ENCODE peak calls at places on chromosomes 12 and 14, in eight cellular contexts. One of them, this sample, is unnamed.

GRCh38 chr12:2384533-2385328 is 331.9 kb downstream of the CACNA1C start:
- DNase-seq in heart left ventricle: peak; percentile 54
- DNase-seq in IMR-90: peak; percentile 87
- DNase-seq in cardiac fibroblast: peak; percentile 52
- DNase-seq in neural crest cell: no peak
- DNase-seq in mammary epithelial cell: no peak
- DNase-seq in lower lobe of right lung: no peak
- DNase-seq in AG04450: peak; percentile 53
- DNase-seq in this sample: no peak

GRCh38 chr12:96063046-96063445 is 27.7 kb upstream of the LTA4H start:
- DNase-seq in AG04450: no peak
- DNase-seq in cardiac fibroblast: peak; percentile 55
- DNase-seq in IMR-90: peak; percentile 25
- DNase-seq in neural crest cell: no peak
- DNase-seq in heart left ventricle: no peak
- DNase-seq in lower lobe of right lung: no peak
- DNase-seq in mammary epithelial cell: no peak
- DNase-seq in this sample: no peak

GRCh38 chr12:92955997-92956663 is 27.0 kb upstream of the EEA1 start:
- DNase-seq in mammary epithelial cell: peak; percentile 87
- DNase-seq in lower lobe of right lung: no peak
- DNase-seq in neural crest cell: no peak
- DNase-seq in cardiac fibroblast: peak; percentile 89
- DNase-seq in IMR-90: peak; percentile 79
- DNase-seq in AG04450: peak; percentile 24
- DNase-seq in heart left ventricle: no peak
- DNase-seq in this sample: no peak

GRCh38 chr14:103880334-103880985 is 33.1 kb upstream of the PPP1R13B start:
- DNase-seq in AG04450: no peak
- DNase-seq in lower lobe of right lung: peak; percentile 90
- DNase-seq in neural crest cell: no peak
- DNase-seq in cardiac fibroblast: peak; percentile 88
- DNase-seq in heart left ventricle: peak; percentile 85
- DNase-seq in IMR-90: peak; percentile 51
- DNase-seq in mammary epithelial cell: peak; percentile 43
- DNase-seq in this sample: no peak

GRCh38 chr14:75577724-75578098 is 709 bp upstream of the FLVCR2 start:
- DNase-seq in heart left ventricle: peak; percentile 92
- DNase-seq in IMR-90: peak; percentile 77
- DNase-seq in cardiac fibroblast: peak; percentile 91
- DNase-seq in AG04450: peak; percentile 55
- DNase-seq in mammary epithelial cell: peak; percentile 66
- DNase-seq in lower lobe of right lung: peak; percentile 92
- DNase-seq in neural crest cell: peak; percentile 79
- DNase-seq in this sample: peak; percentile 57

GRCh38 chr12:95214466-95214865 is 2.8 kb downstream of the FGD6 start:
- DNase-seq in cardiac fibroblast: no peak
- DNase-seq in mammary epithelial cell: no peak
- DNase-seq in lower lobe of right lung: no peak
- DNase-seq in heart left ventricle: no peak
- DNase-seq in AG04450: no peak
- DNase-seq in neural crest cell: no peak
- DNase-seq in IMR-90: no peak
- DNase-seq in this sample: no peak

GRCh38 chr12:13387074-13387473 is 190.5 kb downstream of the EMP1 start:
- DNase-seq in lower lobe of right lung: no peak
- DNase-seq in heart left ventricle: no peak
- DNase-seq in IMR-90: no peak
- DNase-seq in mammary epithelial cell: no peak
- DNase-seq in neural crest cell: no peak
- DNase-seq in cardiac fibroblast: no peak
- DNase-seq in AG04450: no peak
- DNase-seq in this sample: no peak

GRCh38 chr12:30796508-30796780 is 41.7 kb upstream of the CAPRIN2 start:
- DNase-seq in lower lobe of right lung: no peak
- DNase-seq in mammary epithelial cell: no peak
- DNase-seq in AG04450: no peak
- DNase-seq in IMR-90: peak; percentile 67
- DNase-seq in cardiac fibroblast: peak; percentile 77
- DNase-seq in heart left ventricle: no peak
- DNase-seq in neural crest cell: no peak
- DNase-seq in this sample: no peak

GRCh38 chr14:64763801-64764511 is 59.7 kb downstream of the PLEKHG3 start:
- DNase-seq in cardiac fibroblast: peak; percentile 47
- DNase-seq in neural crest cell: no peak
- DNase-seq in IMR-90: peak; percentile 55
- DNase-seq in heart left ventricle: no peak
- DNase-seq in lower lobe of right lung: peak; percentile 40
- DNase-seq in mammary epithelial cell: no peak
- DNase-seq in AG04450: no peak
- DNase-seq in this sample: no peak

GRCh38 chr12:60421741-60422140 is 825.9 kb downstream of the SLC16A7 start:
- DNase-seq in mammary epithelial cell: no peak
- DNase-seq in heart left ventricle: no peak
- DNase-seq in IMR-90: peak; percentile 75
- DNase-seq in lower lobe of right lung: no peak
- DNase-seq in cardiac fibroblast: no peak
- DNase-seq in neural crest cell: no peak
- DNase-seq in AG04450: no peak
- DNase-seq in this sample: no peak

DNA sequence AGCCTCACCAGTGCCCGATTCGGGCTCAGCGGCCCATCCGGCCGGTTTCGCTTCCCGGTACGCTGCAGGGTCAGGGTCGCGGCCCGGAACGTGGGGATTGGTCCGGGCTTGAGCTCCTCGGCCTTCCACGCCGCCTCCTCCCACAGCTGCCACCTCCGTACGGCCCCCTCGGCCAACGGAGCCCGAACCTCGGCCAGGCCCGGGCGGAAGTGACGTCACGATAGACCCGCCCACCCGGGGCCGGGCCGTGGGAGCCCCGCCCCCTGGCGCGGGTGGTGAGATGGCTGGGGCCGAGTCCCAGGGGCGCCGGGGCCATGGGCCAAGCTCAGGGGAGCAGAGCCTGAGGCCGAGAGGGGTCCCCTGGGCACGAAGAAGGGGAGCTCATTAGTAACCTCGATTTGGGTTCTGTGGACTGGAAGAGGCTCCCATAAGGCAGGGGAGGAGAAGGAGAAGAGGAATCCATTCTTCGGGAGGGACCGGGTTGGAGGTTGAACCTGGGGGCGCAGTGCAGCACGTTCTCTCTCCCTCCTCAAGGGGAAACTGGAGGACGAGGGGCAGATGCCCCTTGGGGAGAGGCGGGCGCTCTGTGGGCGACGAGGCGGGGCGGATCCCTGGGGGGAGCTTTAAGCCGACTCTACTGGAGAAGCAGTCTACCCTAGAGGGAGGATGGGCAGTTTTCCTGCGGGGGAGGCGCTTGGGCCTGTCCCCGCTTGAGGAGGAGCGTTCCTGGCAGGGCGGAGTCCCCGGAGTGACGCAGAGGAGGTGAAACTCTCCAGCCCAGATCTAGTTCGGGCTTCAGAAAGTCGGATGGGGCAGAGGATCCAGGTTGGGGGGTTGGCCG is at the start of gene MLF2:
- DNase-seq in IMR-90: peak; percentile 99
- DNase-seq in cardiac fibroblast: peak; percentile 100
- DNase-seq in heart left ventricle: peak; percentile 99
- DNase-seq in lower lobe of right lung: peak; percentile 99
- DNase-seq in neural crest cell: peak; percentile 99
- DNase-seq in mammary epithelial cell: peak; percentile 98
- DNase-seq in AG04450: peak; percentile 98
- DNase-seq in this sample: peak; percentile 97
- TF ChIP-seq CTCF in IMR-90: no peak
- TF ChIP-seq CTCF in cardiac fibroblast: no peak
- TF ChIP-seq CTCF in heart left ventricle: no peak
- TF ChIP-seq CTCF in lower lobe of right lung: no peak
- TF ChIP-seq CTCF in neural crest cell: peak; percentile 100
- TF ChIP-seq CTCF in mammary epithelial cell: peak; percentile 82
- TF ChIP-seq CTCF in AG04450: no peak
- TF ChIP-seq CTCF in this sample: no peak

GRCh38 chr14:87430810-87431209 is 562.2 kb downstream of the GALC start:
- DNase-seq in cardiac fibroblast: no peak
- DNase-seq in heart left ventricle: no peak
- DNase-seq in neural crest cell: no peak
- DNase-seq in AG04450: peak; percentile 47
- DNase-seq in lower lobe of right lung: no peak
- DNase-seq in mammary epithelial cell: peak; percentile 87
- DNase-seq in IMR-90: peak; percentile 75
- DNase-seq in this sample: no peak
- TF ChIP-seq CTCF in cardiac fibroblast: no peak
- TF ChIP-seq CTCF in heart left ventricle: no peak
- TF ChIP-seq CTCF in neural crest cell: no peak
- TF ChIP-seq CTCF in AG04450: no peak
- TF ChIP-seq CTCF in lower lobe of right lung: no peak
- TF ChIP-seq CTCF in mammary epithelial cell: no peak
- TF ChIP-seq CTCF in IMR-90: no peak
- TF ChIP-seq CTCF in this sample: no peak

GRCh38 chr12:533718-534117 is 74.0 kb downstream of the B4GALNT3 start:
- DNase-seq in heart left ventricle: no peak
- DNase-seq in neural crest cell: no peak
- DNase-seq in IMR-90: no peak
- DNase-seq in cardiac fibroblast: no peak
- DNase-seq in AG04450: no peak
- DNase-seq in lower lobe of right lung: no peak
- DNase-seq in mammary epithelial cell: no peak
- DNase-seq in this sample: no peak

GRCh38 chr12:532908-533565 is 73.3 kb downstream of the B4GALNT3 start:
- DNase-seq in lower lobe of right lung: no peak
- DNase-seq in AG04450: no peak
- DNase-seq in mammary epithelial cell: peak; percentile 98
- DNase-seq in cardiac fibroblast: no peak
- DNase-seq in heart left ventricle: no peak
- DNase-seq in neural crest cell: no peak
- DNase-seq in IMR-90: peak; percentile 64
- DNase-seq in this sample: no peak

GRCh38 chr12:530308-530707 is 70.6 kb downstream of the B4GALNT3 start:
- DNase-seq in cardiac fibroblast: no peak
- DNase-seq in IMR-90: no peak
- DNase-seq in lower lobe of right lung: no peak
- DNase-seq in AG04450: no peak
- DNase-seq in heart left ventricle: no peak
- DNase-seq in neural crest cell: no peak
- DNase-seq in mammary epithelial cell: peak; percentile 87
- DNase-seq in this sample: no peak

GRCh38 chr12:531951-532585 is 72.3 kb downstream of the B4GALNT3 start:
- DNase-seq in neural crest cell: no peak
- DNase-seq in cardiac fibroblast: no peak
- DNase-seq in lower lobe of right lung: no peak
- DNase-seq in IMR-90: no peak
- DNase-seq in mammary epithelial cell: peak; percentile 52
- DNase-seq in AG04450: no peak
- DNase-seq in heart left ventricle: no peak
- DNase-seq in this sample: no peak

GRCh38 chr12:530871-531270 is 71.1 kb downstream of the B4GALNT3 start:
- DNase-seq in mammary epithelial cell: no peak
- DNase-seq in cardiac fibroblast: no peak
- DNase-seq in lower lobe of right lung: no peak
- DNase-seq in IMR-90: no peak
- DNase-seq in heart left ventricle: no peak
- DNase-seq in neural crest cell: no peak
- DNase-seq in AG04450: no peak
- DNase-seq in this sample: no peak
- TF ChIP-seq CTCF in mammary epithelial cell: no peak
- TF ChIP-seq CTCF in cardiac fibroblast: no peak
- TF ChIP-seq CTCF in lower lobe of right lung: no peak
- TF ChIP-seq CTCF in IMR-90: no peak
- TF ChIP-seq CTCF in heart left ventricle: no peak
- TF ChIP-seq CTCF in neural crest cell: no peak
- TF ChIP-seq CTCF in AG04450: no peak
- TF ChIP-seq CTCF in this sample: no peak

DNA sequence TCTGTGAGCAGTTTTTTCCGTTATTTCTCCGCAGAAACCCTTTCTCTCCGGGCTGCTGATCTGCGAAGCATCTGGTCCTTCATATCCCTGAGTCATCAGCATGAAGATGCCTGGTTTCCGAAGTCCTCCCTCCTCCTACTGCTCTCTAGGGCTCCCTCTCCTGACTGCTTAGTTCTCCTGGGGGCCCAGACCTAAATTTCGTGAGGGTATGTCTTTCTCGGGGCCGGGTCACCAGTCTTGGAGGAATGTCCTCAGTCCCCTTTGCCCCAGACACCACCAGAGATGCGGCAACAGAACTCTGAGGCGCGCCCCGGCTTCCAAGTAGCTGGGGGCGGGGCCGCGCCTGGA is 622 bp upstream of the BICDL1 start:
- DNase-seq in heart left ventricle: no peak
- DNase-seq in IMR-90: peak; percentile 42
- DNase-seq in mammary epithelial cell: no peak
- DNase-seq in AG04450: peak; percentile 3
- DNase-seq in lower lobe of right lung: no peak
- DNase-seq in cardiac fibroblast: peak; percentile 21
- DNase-seq in neural crest cell: no peak
- DNase-seq in this sample: no peak
- TF ChIP-seq CTCF in heart left ventricle: no peak
- TF ChIP-seq CTCF in IMR-90: peak; percentile 15
- TF ChIP-seq CTCF in mammary epithelial cell: no peak
- TF ChIP-seq CTCF in AG04450: peak; percentile 24
- TF ChIP-seq CTCF in lower lobe of right lung: no peak
- TF ChIP-seq CTCF in cardiac fibroblast: peak; percentile 16
- TF ChIP-seq CTCF in neural crest cell: peak; percentile 38
- TF ChIP-seq CTCF in this sample: no peak

GRCh38 chr12:47829584-47829983 is 9.9 kb upstream of the HDAC7 start:
- DNase-seq in IMR-90: no peak
- DNase-seq in mammary epithelial cell: no peak
- DNase-seq in cardiac fibroblast: no peak
- DNase-seq in heart left ventricle: no peak
- DNase-seq in neural crest cell: no peak
- DNase-seq in AG04450: no peak
- DNase-seq in lower lobe of right lung: no peak
- DNase-seq in this sample: no peak
- TF ChIP-seq CTCF in IMR-90: no peak
- TF ChIP-seq CTCF in mammary epithelial cell: no peak
- TF ChIP-seq CTCF in cardiac fibroblast: no peak
- TF ChIP-seq CTCF in heart left ventricle: no peak
- TF ChIP-seq CTCF in neural crest cell: no peak
- TF ChIP-seq CTCF in AG04450: no peak
- TF ChIP-seq CTCF in lower lobe of right lung: no peak
- TF ChIP-seq CTCF in this sample: no peak

DNA sequence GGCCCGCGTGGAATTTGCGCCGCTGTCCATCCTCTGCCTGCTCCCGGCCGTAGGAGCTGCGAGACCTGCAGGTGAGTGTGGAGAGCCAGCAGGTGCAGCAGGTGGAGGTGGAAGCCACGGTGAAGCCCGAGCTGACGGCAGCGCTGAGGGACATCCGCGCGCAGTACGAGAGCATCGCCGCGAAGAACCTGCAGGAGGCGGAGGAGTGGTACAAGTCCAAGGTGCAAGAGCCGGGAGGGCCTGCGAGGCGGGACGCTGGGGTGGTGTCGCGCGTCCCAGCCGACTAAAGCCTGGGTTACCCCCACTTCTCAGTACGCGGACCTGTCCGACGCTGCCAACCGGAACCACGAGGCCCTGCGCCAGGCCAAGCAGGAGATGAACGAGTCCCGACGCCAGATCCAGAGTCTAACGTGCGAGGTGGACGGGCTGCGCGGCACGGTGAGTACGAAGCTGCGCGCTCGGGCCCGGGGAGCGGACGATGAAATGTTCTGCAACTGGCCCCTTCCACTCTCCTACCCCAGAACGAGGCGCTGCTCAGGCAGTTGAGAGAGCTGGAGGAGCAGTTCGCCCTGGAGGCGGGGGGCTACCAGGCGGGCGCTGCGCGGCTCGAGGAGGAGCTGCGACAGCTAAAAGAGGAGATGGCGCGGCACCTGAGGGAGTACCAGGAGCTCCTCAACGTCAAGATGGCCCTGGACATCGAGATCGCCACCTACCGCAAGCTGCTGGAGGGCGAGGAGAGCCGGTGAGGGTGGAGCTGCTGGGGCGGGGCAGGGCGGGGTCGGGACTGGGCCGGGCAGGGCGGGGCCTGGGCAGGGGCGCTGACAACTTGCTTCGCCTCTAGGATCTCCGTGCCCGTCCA is 2.1 kb downstream of the PRPH start:
- DNase-seq in cardiac fibroblast: no peak
- DNase-seq in IMR-90: no peak
- DNase-seq in lower lobe of right lung: peak; percentile 57
- DNase-seq in mammary epithelial cell: peak; percentile 55
- DNase-seq in neural crest cell: no peak
- DNase-seq in AG04450: no peak
- DNase-seq in heart left ventricle: no peak
- DNase-seq in this sample: no peak
- TF ChIP-seq CTCF in cardiac fibroblast: no peak
- TF ChIP-seq CTCF in IMR-90: no peak
- TF ChIP-seq CTCF in lower lobe of right lung: peak; percentile 33
- TF ChIP-seq CTCF in mammary epithelial cell: no peak
- TF ChIP-seq CTCF in neural crest cell: no peak
- TF ChIP-seq CTCF in AG04450: no peak
- TF ChIP-seq CTCF in heart left ventricle: peak; percentile 2
- TF ChIP-seq CTCF in this sample: no peak

This sample was measured in natural killer cell.